ENCODE peak calls at places on chromosomes 3 and 15, in four cellular contexts. One of them, this sample, is unnamed.

GRCh38 chr3:154430014-154430413 is at the start of gene GPR149:
- DNase-seq in fibroblast of mammary gland: no peak
- DNase-seq in OCI-LY7: no peak
- DNase-seq in cardiac fibroblast: no peak
- DNase-seq in this sample: no peak

GRCh38 chr15:101447168-101447533 is 42.4 kb downstream of the PCSK6 start:
- DNase-seq in OCI-LY7: no peak
- DNase-seq in fibroblast of mammary gland: no peak
- DNase-seq in cardiac fibroblast: no peak
- DNase-seq in this sample: no peak

GRCh38 chr15:43204016-43204901 is 16.6 kb downstream of the EPB42 start:
- DNase-seq in cardiac fibroblast: peak; percentile 80
- DNase-seq in fibroblast of mammary gland: peak; percentile 78
- DNase-seq in OCI-LY7: peak; percentile 62
- DNase-seq in this sample: peak; percentile 49

GRCh38 chr3:184466413-184466960 is 86.6 kb downstream of the CHRD start:
- DNase-seq in OCI-LY7: no peak
- DNase-seq in fibroblast of mammary gland: peak; percentile 65
- DNase-seq in cardiac fibroblast: peak; percentile 44
- DNase-seq in this sample: no peak

GRCh38 chr3:169945313-169945712 is 21.3 kb upstream of the SEC62 start:
- DNase-seq in fibroblast of mammary gland: peak; percentile 4
- DNase-seq in cardiac fibroblast: peak; percentile 7
- DNase-seq in OCI-LY7: peak; percentile 93
- DNase-seq in this sample: no peak

GRCh38 chr3:136142592-136142991 is 53.5 kb downstream of the MSL2 start:
- DNase-seq in OCI-LY7: no peak
- DNase-seq in cardiac fibroblast: peak; percentile 88
- DNase-seq in fibroblast of mammary gland: peak; percentile 83
- DNase-seq in this sample: no peak

GRCh38 chr15:39321977-39322376 is 258.9 kb upstream of the THBS1 start:
- DNase-seq in cardiac fibroblast: peak; percentile 43
- DNase-seq in fibroblast of mammary gland: no peak
- DNase-seq in OCI-LY7: no peak
- DNase-seq in this sample: no peak

GRCh38 chr3:141280086-141280485 is 48.5 kb downstream of the PXYLP1 start:
- DNase-seq in OCI-LY7: no peak
- DNase-seq in cardiac fibroblast: no peak
- DNase-seq in fibroblast of mammary gland: peak; percentile 23
- DNase-seq in this sample: no peak

GRCh38 chr3:377158-377561 is 180.6 kb downstream of the CHL1 start:
- DNase-seq in cardiac fibroblast: peak; percentile 53
- DNase-seq in OCI-LY7: peak; percentile 61
- DNase-seq in fibroblast of mammary gland: peak; percentile 62
- DNase-seq in this sample: no peak

GRCh38 chr15:52294881-52295420 is 653 bp downstream of the MYO5C start:
- DNase-seq in OCI-LY7: no peak
- DNase-seq in fibroblast of mammary gland: no peak
- DNase-seq in cardiac fibroblast: no peak
- DNase-seq in this sample: no peak

GRCh38 chr3:172904817-172905479 is 154.4 kb downstream of the ECT2 start:
- DNase-seq in fibroblast of mammary gland: no peak
- DNase-seq in OCI-LY7: no peak
- DNase-seq in cardiac fibroblast: peak; percentile 8
- DNase-seq in this sample: no peak

GRCh38 chr3:156511987-156512677 is 42.8 kb downstream of the SSR3 start:
- DNase-seq in fibroblast of mammary gland: no peak
- DNase-seq in OCI-LY7: no peak
- DNase-seq in cardiac fibroblast: no peak
- DNase-seq in this sample: no peak

GRCh38 chr15:42616107-42616506 is 40.7 kb downstream of the STARD9 start:
- DNase-seq in cardiac fibroblast: no peak
- DNase-seq in OCI-LY7: no peak
- DNase-seq in fibroblast of mammary gland: no peak
- DNase-seq in this sample: no peak

GRCh38 chr3:75049581-75049980 is 435.1 kb upstream of the CNTN3 start:
- DNase-seq in OCI-LY7: no peak
- DNase-seq in fibroblast of mammary gland: no peak
- DNase-seq in cardiac fibroblast: no peak
- DNase-seq in this sample: no peak

GRCh38 chr3:141498592-141499223 is 11.9 kb downstream of the RASA2 start:
- DNase-seq in fibroblast of mammary gland: no peak
- DNase-seq in cardiac fibroblast: peak; percentile 10
- DNase-seq in OCI-LY7: peak; percentile 91
- DNase-seq in this sample: peak; percentile 92

GRCh38 chr3:71784914-71785593 is at the start of gene PROK2:
- DNase-seq in OCI-LY7: no peak
- DNase-seq in fibroblast of mammary gland: peak; percentile 1
- DNase-seq in cardiac fibroblast: no peak
- DNase-seq in this sample: no peak

GRCh38 chr3:54835701-54836100 is 92.2 kb downstream of the LRTM1 start:
- DNase-seq in cardiac fibroblast: no peak
- DNase-seq in fibroblast of mammary gland: no peak
- DNase-seq in OCI-LY7: no peak
- DNase-seq in this sample: no peak

GRCh38 chr3:50447290-50447840 is 56.1 kb downstream of the CACNA2D2 start:
- DNase-seq in fibroblast of mammary gland: no peak
- DNase-seq in cardiac fibroblast: no peak
- DNase-seq in OCI-LY7: no peak
- DNase-seq in this sample: no peak

GRCh38 chr3:177367783-177368182 is 170.5 kb upstream of the TBL1XR1 start:
- DNase-seq in fibroblast of mammary gland: no peak
- DNase-seq in cardiac fibroblast: no peak
- DNase-seq in OCI-LY7: no peak
- DNase-seq in this sample: no peak

GRCh38 chr3:15443826-15444524 is 16.6 kb downstream of the EAF1 start:
- DNase-seq in fibroblast of mammary gland: peak; percentile 16
- DNase-seq in OCI-LY7: no peak
- DNase-seq in cardiac fibroblast: peak; percentile 49
- DNase-seq in this sample: no peak

GRCh38 chr15:49468440-49468839 is 45.4 kb downstream of the FGF7 start:
- DNase-seq in cardiac fibroblast: peak; percentile 28
- DNase-seq in fibroblast of mammary gland: peak; percentile 74
- DNase-seq in OCI-LY7: no peak
- DNase-seq in this sample: no peak

GRCh38 chr3:183329543-183329942 is 76.5 kb downstream of the B3GNT5 start:
- DNase-seq in OCI-LY7: no peak
- DNase-seq in cardiac fibroblast: no peak
- DNase-seq in fibroblast of mammary gland: no peak
- DNase-seq in this sample: no peak

GRCh38 chr3:120304569-120305090 is 19.6 kb upstream of the GPR156 start:
- DNase-seq in OCI-LY7: no peak
- DNase-seq in cardiac fibroblast: no peak
- DNase-seq in fibroblast of mammary gland: peak; percentile 24
- DNase-seq in this sample: no peak

GRCh38 chr3:110180733-110181132 is 843.4 kb upstream of the DPPA4 start:
- DNase-seq in fibroblast of mammary gland: peak; percentile 63
- DNase-seq in cardiac fibroblast: peak; percentile 54
- DNase-seq in OCI-LY7: no peak
- DNase-seq in this sample: no peak

GRCh38 chr3:169771651-169772529 is 1.3 kb upstream of the MYNN start:
- DNase-seq in cardiac fibroblast: peak; percentile 87
- DNase-seq in OCI-LY7: peak; percentile 85
- DNase-seq in fibroblast of mammary gland: peak; percentile 77
- DNase-seq in this sample: peak; percentile 77

GRCh38 chr3:8766148-8766547 is 3.3 kb downstream of the OXTR start:
- DNase-seq in OCI-LY7: no peak
- DNase-seq in cardiac fibroblast: no peak
- DNase-seq in fibroblast of mammary gland: no peak
- DNase-seq in this sample: no peak

GRCh38 chr3:195186041-195186709 is 84.8 kb downstream of the XXYLT1 start:
- DNase-seq in fibroblast of mammary gland: no peak
- DNase-seq in OCI-LY7: peak; percentile 22
- DNase-seq in cardiac fibroblast: no peak
- DNase-seq in this sample: no peak

GRCh38 chr3:195189821-195190220 is 81.1 kb downstream of the XXYLT1 start:
- DNase-seq in cardiac fibroblast: no peak
- DNase-seq in OCI-LY7: no peak
- DNase-seq in fibroblast of mammary gland: no peak
- DNase-seq in this sample: no peak

GRCh38 chr3:195185574-195185973 is 85.4 kb downstream of the XXYLT1 start:
- DNase-seq in fibroblast of mammary gland: no peak
- DNase-seq in OCI-LY7: peak; percentile 58
- DNase-seq in cardiac fibroblast: no peak
- DNase-seq in this sample: no peak

GRCh38 chr3:195187609-195188529 is 83.1 kb downstream of the XXYLT1 start:
- DNase-seq in OCI-LY7: no peak
- DNase-seq in cardiac fibroblast: peak; percentile 69
- DNase-seq in fibroblast of mammary gland: peak; percentile 68
- DNase-seq in this sample: no peak

GRCh38 chr3:195188530-195188917 is 82.4 kb downstream of the XXYLT1 start:
- DNase-seq in OCI-LY7: no peak
- DNase-seq in cardiac fibroblast: no peak
- DNase-seq in fibroblast of mammary gland: peak; percentile 40
- DNase-seq in this sample: no peak
- TF ChIP-seq CTCF in OCI-LY7: no peak
- TF ChIP-seq CTCF in cardiac fibroblast: peak; percentile 6
- TF ChIP-seq CTCF in fibroblast of mammary gland: peak; percentile 29
- TF ChIP-seq CTCF in this sample: no peak

GRCh38 chr15:88610756-88611231 is 10.3 kb upstream of the AEN start:
- DNase-seq in OCI-LY7: peak; percentile 37
- DNase-seq in fibroblast of mammary gland: no peak
- DNase-seq in cardiac fibroblast: no peak
- DNase-seq in this sample: no peak
- TF ChIP-seq CTCF in OCI-LY7: peak; percentile 30
- TF ChIP-seq CTCF in fibroblast of mammary gland: no peak
- TF ChIP-seq CTCF in cardiac fibroblast: no peak
- TF ChIP-seq CTCF in this sample: no peak

GRCh38 chr3:115862099-115862498 is 238.8 kb downstream of the GAP43 start:
- DNase-seq in fibroblast of mammary gland: no peak
- DNase-seq in cardiac fibroblast: no peak
- DNase-seq in OCI-LY7: no peak
- DNase-seq in this sample: no peak

GRCh38 chr3:115860766-115861165 is 237.5 kb downstream of the GAP43 start:
- DNase-seq in cardiac fibroblast: no peak
- DNase-seq in OCI-LY7: no peak
- DNase-seq in fibroblast of mammary gland: no peak
- DNase-seq in this sample: no peak

GRCh38 chr3:115862824-115863223 is 239.5 kb downstream of the GAP43 start:
- DNase-seq in cardiac fibroblast: no peak
- DNase-seq in fibroblast of mammary gland: no peak
- DNase-seq in OCI-LY7: no peak
- DNase-seq in this sample: no peak

GRCh38 chr3:115858995-115859807 is 235.9 kb downstream of the GAP43 start:
- DNase-seq in OCI-LY7: no peak
- DNase-seq in cardiac fibroblast: no peak
- DNase-seq in fibroblast of mammary gland: no peak
- DNase-seq in this sample: no peak

DNA sequence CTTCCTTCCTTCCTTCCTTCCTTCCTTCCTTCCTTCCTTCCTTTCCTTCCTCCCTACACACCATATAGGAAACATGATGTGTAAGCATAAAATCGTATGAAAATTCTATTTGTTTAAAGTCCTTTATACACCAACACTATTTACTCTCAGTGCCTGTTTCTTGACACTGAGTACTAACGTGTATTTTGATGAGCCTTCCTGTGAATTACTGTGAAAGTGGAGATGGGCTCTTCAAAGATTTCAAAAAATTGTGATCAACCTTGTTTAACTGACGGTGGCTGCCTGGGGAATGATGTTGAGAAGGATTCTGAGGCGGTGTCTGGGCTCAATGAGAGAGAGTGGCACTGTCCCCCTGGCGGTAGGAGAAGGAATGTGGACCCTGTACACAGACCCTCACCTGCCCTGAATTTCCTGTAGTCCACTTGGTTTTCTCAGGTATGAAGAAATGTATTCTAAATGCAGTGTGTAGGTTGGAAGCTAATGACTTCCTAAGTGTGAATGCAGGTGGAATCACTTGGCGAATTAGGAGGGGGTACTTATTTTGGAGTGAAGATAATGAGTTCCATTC is 237.9 kb downstream of the GAP43 start:
- DNase-seq in OCI-LY7: no peak
- DNase-seq in cardiac fibroblast: no peak
- DNase-seq in fibroblast of mammary gland: no peak
- DNase-seq in this sample: no peak
- TF ChIP-seq CTCF in OCI-LY7: peak; percentile 42
- TF ChIP-seq CTCF in cardiac fibroblast: no peak
- TF ChIP-seq CTCF in fibroblast of mammary gland: no peak
- TF ChIP-seq CTCF in this sample: no peak

DNA sequence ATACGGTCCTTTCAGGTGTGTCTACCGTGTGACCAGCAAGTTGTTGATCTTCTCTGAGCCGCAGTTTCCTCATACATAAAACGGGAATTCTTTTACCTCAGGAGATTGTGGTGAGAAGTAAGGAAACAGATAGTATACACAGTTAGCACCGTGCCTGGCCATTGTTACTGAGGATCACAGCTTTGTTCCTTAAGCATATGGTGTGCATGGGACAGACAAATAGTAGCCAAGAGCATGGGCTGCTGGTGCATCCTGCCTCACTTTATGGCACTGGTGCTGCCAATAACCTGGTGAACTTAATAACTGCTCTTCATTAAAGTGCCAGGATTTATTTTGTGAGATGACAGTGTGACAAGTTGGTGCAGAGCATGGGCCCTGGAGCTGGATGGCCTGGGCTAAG is 86.3 kb downstream of the PDCD6IP start:
- DNase-seq in OCI-LY7: no peak
- DNase-seq in fibroblast of mammary gland: no peak
- DNase-seq in cardiac fibroblast: no peak
- DNase-seq in this sample: no peak
- TF ChIP-seq CTCF in OCI-LY7: no peak
- TF ChIP-seq CTCF in fibroblast of mammary gland: no peak
- TF ChIP-seq CTCF in cardiac fibroblast: no peak
- TF ChIP-seq CTCF in this sample: no peak

DNA sequence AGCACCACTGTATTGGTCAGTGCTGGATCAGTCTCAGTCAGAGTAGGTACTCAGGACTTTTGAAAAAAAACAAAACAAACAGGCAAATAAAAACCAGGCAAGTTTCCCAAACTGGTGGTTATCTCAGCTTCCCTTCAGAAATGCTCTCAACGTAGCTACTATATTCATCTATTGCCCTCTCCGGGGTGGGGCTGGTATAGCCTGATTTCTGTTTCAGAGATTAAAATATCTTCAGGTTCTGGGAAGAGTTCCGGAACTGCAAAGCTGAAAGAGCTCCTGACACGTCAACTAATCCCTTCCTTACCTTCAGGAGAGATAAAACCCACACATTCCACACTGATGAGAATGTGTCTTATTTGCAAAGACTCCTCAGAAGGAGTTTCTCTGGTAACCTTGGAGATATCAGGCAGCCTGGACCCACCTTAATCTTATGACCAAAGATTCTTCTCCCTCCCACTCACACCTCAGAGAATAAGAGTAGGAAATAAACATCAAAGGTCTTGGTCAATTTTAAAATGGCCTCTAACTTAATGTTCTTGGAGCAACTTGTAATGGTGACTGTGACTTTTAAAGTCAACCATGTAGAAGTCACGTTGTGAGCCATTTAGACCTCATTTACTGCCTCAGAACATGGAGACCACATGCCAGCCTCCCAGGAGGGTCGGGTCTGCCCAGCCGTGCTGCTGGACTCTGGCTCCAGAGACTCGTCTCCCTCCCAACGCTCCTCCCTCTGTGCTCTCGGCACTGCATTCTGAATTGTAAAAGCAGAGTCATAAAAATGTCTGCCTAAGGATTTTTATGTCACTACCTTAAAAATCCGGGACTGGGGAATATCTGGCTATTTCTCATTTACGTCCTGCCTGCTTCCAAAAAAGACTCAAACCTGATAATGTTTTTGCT is 53.8 kb downstream of the CDCP1 start:
- DNase-seq in fibroblast of mammary gland: peak; percentile 42
- DNase-seq in OCI-LY7: no peak
- DNase-seq in cardiac fibroblast: peak; percentile 86
- DNase-seq in this sample: no peak
- TF ChIP-seq CTCF in fibroblast of mammary gland: no peak
- TF ChIP-seq CTCF in OCI-LY7: no peak
- TF ChIP-seq CTCF in cardiac fibroblast: no peak
- TF ChIP-seq CTCF in this sample: no peak

GRCh38 chr15:55168350-55168974 is 28.3 kb downstream of the RSL24D1 start:
- DNase-seq in OCI-LY7: peak; percentile 64
- DNase-seq in fibroblast of mammary gland: peak; percentile 71
- DNase-seq in cardiac fibroblast: peak; percentile 76
- DNase-seq in this sample: peak; percentile 64
- TF ChIP-seq CTCF in OCI-LY7: peak; percentile 92
- TF ChIP-seq CTCF in fibroblast of mammary gland: peak; percentile 81
- TF ChIP-seq CTCF in cardiac fibroblast: peak; percentile 88
- TF ChIP-seq CTCF in this sample: peak; percentile 82

This sample was measured in DND-41.